ENCODE peak calls at places on chromosomes 3 and 15, in eight cellular contexts. M, Y, R, P, Z, A, F and U are unnamed samples. For H3K4me1, the result is how much of the 10 kb centered on the place peaks cover.

GRCh38 chr3:151084893-151085226 is 604 bp upstream of the MED12L start:
- DNase-seq in F (no peak), M (no peak), P (no peak), Y (no peak), R (no peak), A (no peak), Z (no peak), U (no peak)

GRCh38 chr15:80242802-80243201 is 9.2 kb downstream of the CTXND1 start:
- DNase-seq in P (no peak), F (no peak), Z (no peak), M (no peak), A (no peak), Y (no peak), R (no peak), U (no peak)

GRCh38 chr3:141469712-141470111 is 17.1 kb upstream of the RASA2 start:
- DNase-seq in F (no peak), Z (no peak), M (no peak), A (no peak), R (no peak), P (no peak), Y (no peak), U (no peak)

GRCh38 chr3:126837773-126838172 is 133.7 kb downstream of the CHCHD6 start:
- DNase-seq in A (no peak), R (no peak), Y (no peak), Z (no peak), M (no peak), P (no peak), F (no peak), U (no peak)

GRCh38 chr15:41438206-41438605 is 21.3 kb downstream of the RTF1 start:
- DNase-seq in F (no peak), A (no peak), M (no peak), P (no peak), R (no peak), Z (no peak), Y (no peak), U (no peak)

GRCh38 chr15:40995656-40996055 is 42.4 kb downstream of the CHAC1 start:
- DNase-seq in P (no peak), R (no peak), A (no peak), M (no peak), Y (no peak), F (no peak), Z (no peak), U (no peak)

GRCh38 chr3:194561306-194561974 is 71.8 kb downstream of the TMEM44 start:
- DNase-seq in A (no peak), Y (no peak), M (no peak), R (no peak), Z (no peak), P (no peak), F (no peak), U (no peak)

GRCh38 chr3:187839422-187839821 is 94.2 kb upstream of the BCL6 start:
- DNase-seq in M (no peak), R (no peak), Z (no peak), Y (no peak), A (no peak), P (no peak), F (no peak), U (no peak)

GRCh38 chr15:71080166-71080565 is 35.1 kb upstream of the THSD4 start:
- DNase-seq in F (no peak), A (no peak), M (no peak), Z (no peak), R (no peak), Y (no peak), P (no peak), U (no peak)

GRCh38 chr3:47432673-47433072 is 43.1 kb downstream of the SCAP start:
- DNase-seq in M (no peak), Y (no peak), R (no peak), A (no peak), Z (no peak), P (no peak), F (no peak), U (no peak)

GRCh38 chr3:172918165-172918564 is 167.6 kb downstream of the ECT2 start:
- DNase-seq in R (no peak), F (peak), A (no peak), Y (no peak), Z (no peak), M (no peak), P (no peak), U (peak)

GRCh38 chr3:33064929-33065328 is 32.0 kb downstream of the GLB1 start:
- DNase-seq in F (no peak), M (no peak), P (no peak), Y (no peak), R (no peak), Z (no peak), A (no peak), U (no peak)

GRCh38 chr3:138154534-138154933 is 20.2 kb downstream of the DBR1 start:
- DNase-seq in Z (no peak), A (no peak), Y (no peak), P (no peak), R (no peak), F (no peak), M (no peak), U (no peak)

GRCh38 chr3:120440001-120440703 is 10.6 kb downstream of the FSTL1 start:
- DNase-seq in Z (no peak), P (no peak), M (no peak), F (no peak), A (no peak), R (no peak), Y (no peak), U (no peak)

GRCh38 chr3:158731938-158732855 is at the start of gene RARRES1:
- DNase-seq in A (peak), P (peak), Z (peak), Y (peak), F (peak), R (peak), M (peak), U (no peak)

GRCh38 chr15:77493324-77493907 is 72.7 kb downstream of the HMG20A start:
- DNase-seq in P (no peak), R (no peak), F (no peak), A (no peak), Z (no peak), Y (no peak), M (no peak), U (no peak)
- H3K4me1 ChIP-seq in P (under half), R (half or more), F (under half), A (under half), Z (under half), Y (under half), M (under half), U (under half)

DNA sequence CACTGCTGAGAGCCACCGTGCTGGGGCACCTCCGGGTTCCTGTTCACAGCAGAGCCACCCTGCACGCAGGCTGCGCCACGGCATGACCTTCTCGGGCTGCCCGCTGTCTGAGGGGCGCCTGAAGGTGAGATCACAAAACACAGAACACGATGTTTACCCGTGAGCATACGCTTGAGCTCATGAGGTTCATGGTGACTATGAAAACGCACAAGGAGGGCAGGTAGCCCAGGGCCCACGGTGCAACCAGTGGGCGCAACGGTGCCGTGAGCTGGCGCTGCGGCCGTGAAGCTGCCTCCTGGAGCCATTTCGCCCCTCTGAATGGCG is 36.1 kb downstream of the KLHL25 start:
- DNase-seq in R (no peak), F (no peak), Y (no peak), P (no peak), M (no peak), Z (no peak), A (peak), U (no peak)
- H3K4me1 ChIP-seq in R (under half), F (under half), Y (under half), P (under half), M (under half), Z (under half), A (under half), U (under half)

GRCh38 chr3:169239756-169240155 is 423.8 kb downstream of the MECOM start:
- DNase-seq in A (no peak), F (no peak), Z (no peak), R (no peak), P (no peak), M (no peak), Y (no peak), U (no peak)
- H3K4me1 ChIP-seq in A (under half), F (under half), Z (under half), R (under half), P (under half), M (under half), Y (half or more), U (under half)

DNA sequence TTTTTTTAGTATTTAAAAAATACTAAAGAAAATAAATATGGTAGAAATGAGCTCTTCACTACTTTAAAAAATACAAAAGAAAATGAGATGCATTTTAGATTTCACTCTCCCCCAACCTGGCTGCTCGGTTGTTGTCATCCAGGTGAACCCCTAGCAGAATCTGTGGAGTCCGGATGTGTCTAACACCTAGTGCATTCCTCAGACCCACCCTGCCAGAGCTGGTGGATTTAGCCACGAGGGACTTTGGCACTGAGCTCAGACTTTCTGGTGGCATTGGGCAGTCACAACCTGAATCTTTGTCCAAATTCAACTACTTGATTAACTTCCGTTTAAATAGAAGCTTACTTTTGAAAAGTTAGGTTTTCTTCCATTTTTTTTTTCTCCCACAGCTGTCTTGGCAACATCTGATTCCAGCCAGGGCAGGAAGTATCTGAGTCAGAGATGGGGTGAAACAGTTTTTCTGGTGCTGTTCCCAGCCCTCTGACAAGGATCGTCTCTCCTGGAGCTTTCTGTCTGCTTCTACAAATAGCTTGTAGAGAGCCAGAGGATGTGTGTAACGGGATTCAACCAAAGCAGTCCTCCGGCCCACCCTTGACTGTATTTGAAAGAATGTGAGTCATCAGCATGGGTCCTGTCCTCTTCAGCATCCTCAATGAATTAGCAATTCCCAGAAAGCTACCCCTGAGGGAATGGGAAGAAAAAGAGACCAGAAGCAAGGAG is 301.8 kb upstream of the MCTP2 start:
- DNase-seq in R (no peak), A (no peak), Z (peak), Y (peak), F (peak), M (no peak), P (peak), U (no peak)
- H3K4me1 ChIP-seq in R (under half), A (under half), Z (under half), Y (under half), F (under half), M (under half), P (under half), U (under half)